ENCODE peak calls at places on chromosome 4, in seven cellular contexts. H is NCI-H2081; R is left ventricle myocardium inferior; D is MM.1S; Q is A172; S is T-cell; L is activated naive CD8-positive, alpha-beta T cell treated with anti-CD3 and anti-CD28 coated beads for 36 hours. K is an unnamed sample.

GRCh38 chr4:152957437-152958185 is 21.5 kb downstream of the FHDC1 start:
- DNase-seq in H (no peak), R (peak), D (no peak), Q (peak), S (no peak), L (no peak), K (no peak)

GRCh38 chr4:118398226-118399090 is 45.7 kb upstream of the PRSS12 start:
- DNase-seq in H (no peak), R (no peak), D (peak), Q (no peak), S (no peak), L (no peak), K (no peak)

GRCh38 chr4:185573651-185574199 is 38.4 kb upstream of the PDLIM3 start:
- DNase-seq in H (no peak), R (no peak), D (no peak), Q (peak), S (no peak), L (no peak), K (peak)

GRCh38 chr4:127400736-127401346 is 231.9 kb upstream of the INTU start:
- DNase-seq in H (peak), R (peak), D (peak), Q (peak), S (no peak), L (peak), K (peak)

GRCh38 chr4:159765402-159765801 is 662.5 kb downstream of the RAPGEF2 start:
- DNase-seq in H (no peak), R (no peak), D (no peak), Q (peak), S (no peak), L (no peak), K (no peak)

GRCh38 chr4:10056334-10057022 is 35.2 kb upstream of the SLC2A9 start:
- DNase-seq in H (no peak), R (no peak), D (no peak), Q (no peak), S (no peak), L (no peak), K (no peak)

GRCh38 chr4:119693127-119693526 is 64.5 kb upstream of the PDE5A start:
- DNase-seq in H (no peak), R (no peak), D (no peak), Q (no peak), S (no peak), L (no peak), K (no peak)

GRCh38 chr4:5821665-5822358 is 71.1 kb downstream of the CRMP1 start:
- DNase-seq in H (no peak), R (no peak), D (no peak), Q (no peak), S (no peak), L (no peak), K (no peak)

GRCh38 chr4:177554966-177555574 is 112.8 kb upstream of the AGA start:
- DNase-seq in H (no peak), R (no peak), D (peak), Q (peak), S (no peak), L (peak), K (no peak)

K was measured in psoas muscle.